ENCODE peak calls at places on chromosomes 16 and 17, in nine cellular contexts. One of them, this sample, is unnamed. For H3K4me1, the result is how much of the 10 kb centered on the place peaks cover.

GRCh38 chr17:60941028-60941427 is 263.4 kb downstream of the BCAS3 start:
- DNase-seq in adrenal gland: peak
- DNase-seq in sigmoid colon: no peak
- DNase-seq in fibroblast of lung: peak
- DNase-seq in mucosa of descending colon: peak
- DNase-seq in effector memory CD4-positive, alpha-beta T cell: no peak
- DNase-seq in cardiac muscle cell: peak
- DNase-seq in K562: no peak
- DNase-seq in right atrium auricular region: peak
- DNase-seq in this sample: peak

GRCh38 chr17:4506892-4507291 is 8.2 kb downstream of the SPNS2 start:
- DNase-seq in adrenal gland: no peak
- DNase-seq in sigmoid colon: no peak
- DNase-seq in fibroblast of lung: no peak
- DNase-seq in mucosa of descending colon: no peak
- DNase-seq in effector memory CD4-positive, alpha-beta T cell: no peak
- DNase-seq in cardiac muscle cell: no peak
- DNase-seq in K562: no peak
- DNase-seq in right atrium auricular region: no peak
- DNase-seq in this sample: no peak

GRCh38 chr17:69732272-69732671 is 317.8 kb downstream of the MAP2K6 start:
- DNase-seq in adrenal gland: no peak
- DNase-seq in sigmoid colon: no peak
- DNase-seq in fibroblast of lung: peak
- DNase-seq in mucosa of descending colon: no peak
- DNase-seq in effector memory CD4-positive, alpha-beta T cell: no peak
- DNase-seq in cardiac muscle cell: no peak
- DNase-seq in K562: no peak
- DNase-seq in right atrium auricular region: no peak
- DNase-seq in this sample: no peak

GRCh38 chr16:48831081-48831722 is 221.2 kb upstream of the N4BP1 start:
- DNase-seq in adrenal gland: no peak
- DNase-seq in sigmoid colon: no peak
- DNase-seq in fibroblast of lung: no peak
- DNase-seq in mucosa of descending colon: no peak
- DNase-seq in effector memory CD4-positive, alpha-beta T cell: no peak
- DNase-seq in cardiac muscle cell: no peak
- DNase-seq in K562: peak
- DNase-seq in right atrium auricular region: no peak
- DNase-seq in this sample: no peak

GRCh38 chr17:31216053-31216751 is 80.8 kb downstream of the OMG start:
- DNase-seq in adrenal gland: no peak
- DNase-seq in sigmoid colon: no peak
- DNase-seq in fibroblast of lung: peak
- DNase-seq in mucosa of descending colon: no peak
- DNase-seq in effector memory CD4-positive, alpha-beta T cell: no peak
- DNase-seq in cardiac muscle cell: peak
- DNase-seq in K562: peak
- DNase-seq in right atrium auricular region: no peak
- DNase-seq in this sample: no peak

GRCh38 chr17:74453665-74454196 is 12.7 kb upstream of the CD300A start:
- DNase-seq in adrenal gland: peak
- DNase-seq in sigmoid colon: no peak
- DNase-seq in fibroblast of lung: no peak
- DNase-seq in mucosa of descending colon: no peak
- DNase-seq in effector memory CD4-positive, alpha-beta T cell: peak
- DNase-seq in cardiac muscle cell: no peak
- DNase-seq in K562: peak
- DNase-seq in right atrium auricular region: no peak
- DNase-seq in this sample: no peak

GRCh38 chr17:6708357-6708961 is 4.7 kb downstream of the SLC13A5 start:
- DNase-seq in adrenal gland: no peak
- DNase-seq in sigmoid colon: no peak
- DNase-seq in fibroblast of lung: no peak
- DNase-seq in mucosa of descending colon: no peak
- DNase-seq in effector memory CD4-positive, alpha-beta T cell: no peak
- DNase-seq in cardiac muscle cell: no peak
- DNase-seq in K562: no peak
- DNase-seq in right atrium auricular region: no peak
- DNase-seq in this sample: no peak

GRCh38 chr16:15785386-15786059 is 71.3 kb downstream of the MYH11 start:
- DNase-seq in adrenal gland: no peak
- DNase-seq in sigmoid colon: no peak
- DNase-seq in fibroblast of lung: no peak
- DNase-seq in mucosa of descending colon: no peak
- DNase-seq in effector memory CD4-positive, alpha-beta T cell: no peak
- DNase-seq in cardiac muscle cell: no peak
- DNase-seq in K562: no peak
- DNase-seq in right atrium auricular region: no peak
- DNase-seq in this sample: peak

GRCh38 chr17:31591924-31592323 is 200.4 kb downstream of the RAB11FIP4 start:
- DNase-seq in adrenal gland: no peak
- DNase-seq in sigmoid colon: no peak
- DNase-seq in fibroblast of lung: no peak
- DNase-seq in mucosa of descending colon: no peak
- DNase-seq in effector memory CD4-positive, alpha-beta T cell: no peak
- DNase-seq in cardiac muscle cell: no peak
- DNase-seq in K562: no peak
- DNase-seq in right atrium auricular region: no peak
- DNase-seq in this sample: no peak

GRCh38 chr17:35795007-35795870 is at the start of gene MMP28:
- DNase-seq in adrenal gland: no peak
- DNase-seq in sigmoid colon: no peak
- DNase-seq in fibroblast of lung: no peak
- DNase-seq in mucosa of descending colon: peak
- DNase-seq in effector memory CD4-positive, alpha-beta T cell: no peak
- DNase-seq in cardiac muscle cell: peak
- DNase-seq in K562: peak
- DNase-seq in right atrium auricular region: no peak
- DNase-seq in this sample: no peak

GRCh38 chr17:6799738-6800137 is 23.7 kb downstream of the FBXO39 start:
- DNase-seq in adrenal gland: no peak
- DNase-seq in sigmoid colon: no peak
- DNase-seq in fibroblast of lung: no peak
- DNase-seq in mucosa of descending colon: no peak
- DNase-seq in effector memory CD4-positive, alpha-beta T cell: no peak
- DNase-seq in cardiac muscle cell: no peak
- DNase-seq in K562: no peak
- DNase-seq in right atrium auricular region: no peak
- DNase-seq in this sample: no peak

GRCh38 chr17:55814377-55814776 is 63.5 kb downstream of the PCTP start:
- DNase-seq in adrenal gland: no peak
- DNase-seq in sigmoid colon: no peak
- DNase-seq in fibroblast of lung: peak
- DNase-seq in mucosa of descending colon: no peak
- DNase-seq in effector memory CD4-positive, alpha-beta T cell: no peak
- DNase-seq in cardiac muscle cell: no peak
- DNase-seq in K562: no peak
- DNase-seq in right atrium auricular region: no peak
- DNase-seq in this sample: no peak

GRCh38 chr16:22369221-22369811 is 5.1 kb downstream of the CDR2 start:
- DNase-seq in adrenal gland: no peak
- DNase-seq in sigmoid colon: no peak
- DNase-seq in fibroblast of lung: peak
- DNase-seq in mucosa of descending colon: peak
- DNase-seq in effector memory CD4-positive, alpha-beta T cell: no peak
- DNase-seq in cardiac muscle cell: peak
- DNase-seq in K562: no peak
- DNase-seq in right atrium auricular region: no peak
- DNase-seq in this sample: no peak

GRCh38 chr16:4309833-4310266 is 6.0 kb upstream of the GLIS2 start:
- DNase-seq in adrenal gland: peak
- DNase-seq in sigmoid colon: peak
- DNase-seq in fibroblast of lung: peak
- DNase-seq in mucosa of descending colon: peak
- DNase-seq in effector memory CD4-positive, alpha-beta T cell: peak
- DNase-seq in cardiac muscle cell: peak
- DNase-seq in K562: no peak
- DNase-seq in right atrium auricular region: no peak
- DNase-seq in this sample: peak

GRCh38 chr16:1791256-1791942 is 2.1 kb downstream of the IGFALS start:
- DNase-seq in adrenal gland: no peak
- DNase-seq in sigmoid colon: peak
- DNase-seq in fibroblast of lung: no peak
- DNase-seq in mucosa of descending colon: no peak
- DNase-seq in effector memory CD4-positive, alpha-beta T cell: no peak
- DNase-seq in cardiac muscle cell: no peak
- DNase-seq in K562: no peak
- DNase-seq in right atrium auricular region: no peak
- DNase-seq in this sample: peak

DNA sequence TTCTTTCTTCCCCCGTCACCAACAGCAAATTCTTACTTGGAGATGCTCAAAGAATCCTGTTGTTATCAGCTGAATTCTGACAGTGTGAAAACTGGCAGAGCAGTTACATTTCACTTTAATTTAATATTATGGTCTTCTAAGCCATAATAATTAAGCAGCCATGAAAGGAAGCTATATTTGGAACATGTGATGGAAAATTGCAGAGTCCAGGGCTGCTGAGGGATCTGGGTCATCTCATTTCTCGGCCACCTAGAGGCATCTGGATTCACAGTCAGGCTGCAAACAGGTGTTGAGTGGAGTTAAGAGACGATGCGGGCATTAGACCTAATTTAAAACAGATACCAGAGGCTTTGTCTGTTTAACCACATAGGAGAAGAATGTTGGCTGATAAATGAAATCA is 38.4 kb downstream of the CHD9NB start:
- DNase-seq in adrenal gland: no peak
- DNase-seq in sigmoid colon: no peak
- DNase-seq in fibroblast of lung: no peak
- DNase-seq in mucosa of descending colon: no peak
- DNase-seq in effector memory CD4-positive, alpha-beta T cell: no peak
- DNase-seq in cardiac muscle cell: no peak
- DNase-seq in K562: no peak
- DNase-seq in right atrium auricular region: no peak
- DNase-seq in this sample: no peak
- H3K4me3 ChIP-seq in adrenal gland: no peak
- H3K4me3 ChIP-seq in sigmoid colon: no peak
- H3K4me3 ChIP-seq in fibroblast of lung: no peak
- H3K4me3 ChIP-seq in mucosa of descending colon: no peak
- H3K4me3 ChIP-seq in effector memory CD4-positive, alpha-beta T cell: no peak
- H3K4me3 ChIP-seq in cardiac muscle cell: no peak
- H3K4me3 ChIP-seq in K562: no peak
- H3K4me3 ChIP-seq in right atrium auricular region: no peak
- H3K4me3 ChIP-seq in this sample: no peak

DNA sequence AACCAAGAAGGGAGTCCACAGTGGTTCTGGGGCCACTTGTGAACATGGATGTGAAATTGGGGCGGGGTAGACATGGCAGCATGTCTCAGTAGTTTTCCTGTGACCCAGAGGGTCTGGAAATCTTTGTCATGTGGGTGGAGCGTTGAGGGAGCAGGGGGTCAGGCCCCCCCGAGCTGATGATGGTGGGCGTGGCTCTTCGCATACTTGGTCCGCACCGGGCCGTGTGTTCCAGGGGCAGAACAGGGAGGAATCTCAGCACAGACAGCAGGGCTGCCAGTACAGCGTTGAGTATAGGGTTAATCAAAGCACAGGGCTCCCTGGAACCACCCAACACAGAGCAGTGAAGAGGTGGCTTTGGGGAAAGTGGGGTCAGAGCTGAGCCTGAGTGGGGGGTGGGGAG is 267.5 kb downstream of the SEC14L1 start:
- DNase-seq in adrenal gland: no peak
- DNase-seq in sigmoid colon: no peak
- DNase-seq in fibroblast of lung: no peak
- DNase-seq in mucosa of descending colon: no peak
- DNase-seq in effector memory CD4-positive, alpha-beta T cell: no peak
- DNase-seq in cardiac muscle cell: no peak
- DNase-seq in K562: no peak
- DNase-seq in right atrium auricular region: no peak
- DNase-seq in this sample: no peak
- H3K4me1 ChIP-seq in adrenal gland: under half
- H3K4me1 ChIP-seq in sigmoid colon: half or more
- H3K4me1 ChIP-seq in fibroblast of lung: half or more
- H3K4me1 ChIP-seq in mucosa of descending colon: under half
- H3K4me1 ChIP-seq in effector memory CD4-positive, alpha-beta T cell: half or more
- H3K4me1 ChIP-seq in cardiac muscle cell: under half
- H3K4me1 ChIP-seq in K562: under half
- H3K4me1 ChIP-seq in right atrium auricular region: half or more
- H3K4me1 ChIP-seq in this sample: under half

GRCh38 chr16:68089067-68089466 is 3.9 kb downstream of the NFATC3 start:
- DNase-seq in adrenal gland: no peak
- DNase-seq in sigmoid colon: no peak
- DNase-seq in fibroblast of lung: no peak
- DNase-seq in mucosa of descending colon: no peak
- DNase-seq in effector memory CD4-positive, alpha-beta T cell: no peak
- DNase-seq in cardiac muscle cell: no peak
- DNase-seq in K562: no peak
- DNase-seq in right atrium auricular region: no peak
- DNase-seq in this sample: no peak
- H3K4me3 ChIP-seq in adrenal gland: no peak
- H3K4me3 ChIP-seq in sigmoid colon: no peak
- H3K4me3 ChIP-seq in fibroblast of lung: no peak
- H3K4me3 ChIP-seq in mucosa of descending colon: no peak
- H3K4me3 ChIP-seq in effector memory CD4-positive, alpha-beta T cell: no peak
- H3K4me3 ChIP-seq in cardiac muscle cell: no peak
- H3K4me3 ChIP-seq in K562: peak
- H3K4me3 ChIP-seq in right atrium auricular region: no peak
- H3K4me3 ChIP-seq in this sample: no peak

GRCh38 chr17:46085522-46085921 is 86.5 kb downstream of the STH start:
- DNase-seq in adrenal gland: no peak
- DNase-seq in sigmoid colon: no peak
- DNase-seq in fibroblast of lung: no peak
- DNase-seq in mucosa of descending colon: no peak
- DNase-seq in effector memory CD4-positive, alpha-beta T cell: no peak
- DNase-seq in cardiac muscle cell: no peak
- DNase-seq in K562: no peak
- DNase-seq in right atrium auricular region: no peak
- DNase-seq in this sample: no peak

GRCh38 chr17:46081018-46081320 is 81.9 kb downstream of the STH start:
- DNase-seq in adrenal gland: no peak
- DNase-seq in sigmoid colon: no peak
- DNase-seq in fibroblast of lung: no peak
- DNase-seq in mucosa of descending colon: no peak
- DNase-seq in effector memory CD4-positive, alpha-beta T cell: no peak
- DNase-seq in cardiac muscle cell: no peak
- DNase-seq in K562: no peak
- DNase-seq in right atrium auricular region: no peak
- DNase-seq in this sample: no peak

GRCh38 chr17:46080118-46081017 is 81.3 kb downstream of the STH start:
- DNase-seq in adrenal gland: no peak
- DNase-seq in sigmoid colon: no peak
- DNase-seq in fibroblast of lung: no peak
- DNase-seq in mucosa of descending colon: no peak
- DNase-seq in effector memory CD4-positive, alpha-beta T cell: no peak
- DNase-seq in cardiac muscle cell: no peak
- DNase-seq in K562: no peak
- DNase-seq in right atrium auricular region: no peak
- DNase-seq in this sample: no peak

GRCh38 chr17:46078675-46079074 is 79.6 kb downstream of the STH start:
- DNase-seq in adrenal gland: no peak
- DNase-seq in sigmoid colon: no peak
- DNase-seq in fibroblast of lung: no peak
- DNase-seq in mucosa of descending colon: no peak
- DNase-seq in effector memory CD4-positive, alpha-beta T cell: no peak
- DNase-seq in cardiac muscle cell: no peak
- DNase-seq in K562: peak
- DNase-seq in right atrium auricular region: no peak
- DNase-seq in this sample: no peak

DNA sequence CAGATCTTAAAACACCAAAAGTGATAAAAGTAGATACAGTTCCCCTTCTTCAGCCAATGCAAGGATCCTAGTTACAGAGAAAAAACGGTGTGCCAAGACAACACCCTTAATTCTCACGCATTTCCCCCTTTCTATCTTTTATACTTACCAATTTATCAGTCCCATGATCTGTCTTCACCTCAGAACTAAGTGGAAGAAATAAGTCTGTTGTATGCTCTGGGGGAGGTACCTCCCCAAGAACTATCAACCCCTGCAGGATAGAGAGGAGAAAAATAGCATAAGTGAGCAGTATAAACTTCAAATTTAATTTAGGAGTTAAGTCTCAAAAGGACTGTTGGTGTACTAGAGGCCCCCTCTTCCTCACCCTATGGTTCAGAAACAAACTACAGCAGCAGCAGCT is 83.2 kb downstream of the STH start:
- DNase-seq in adrenal gland: no peak
- DNase-seq in sigmoid colon: no peak
- DNase-seq in fibroblast of lung: no peak
- DNase-seq in mucosa of descending colon: no peak
- DNase-seq in effector memory CD4-positive, alpha-beta T cell: no peak
- DNase-seq in cardiac muscle cell: no peak
- DNase-seq in K562: no peak
- DNase-seq in right atrium auricular region: no peak
- DNase-seq in this sample: no peak
- H3K4me1 ChIP-seq in adrenal gland: under half
- H3K4me1 ChIP-seq in sigmoid colon: half or more
- H3K4me1 ChIP-seq in fibroblast of lung: under half
- H3K4me1 ChIP-seq in mucosa of descending colon: under half
- H3K4me1 ChIP-seq in effector memory CD4-positive, alpha-beta T cell: under half
- H3K4me1 ChIP-seq in cardiac muscle cell: under half
- H3K4me1 ChIP-seq in K562: half or more
- H3K4me1 ChIP-seq in right atrium auricular region: under half
- H3K4me1 ChIP-seq in this sample: under half

This sample was measured in aorta.